ENCODE peak calls at places on chromosomes 7 and 10, in eight cellular contexts. V, Y, D, E, P, R, G and B are unnamed samples.

GRCh38 chr10:11798862-11799735 is 24.1 kb upstream of the PROSER2 start:
- DNase-seq in V (no peak), Y (no peak), D (peak), E (no peak), P (peak), R (no peak), G (no peak), B (no peak)

GRCh38 chr7:6392712-6393666 is 54.8 kb downstream of the DAGLB start:
- DNase-seq in V (no peak), Y (no peak), D (peak), E (peak), P (no peak), R (no peak), G (peak), B (peak)

GRCh38 chr10:112756118-112756512 is 193.9 kb upstream of the TCF7L2 start:
- DNase-seq in V (no peak), Y (no peak), D (no peak), E (no peak), P (no peak), R (no peak), G (no peak), B (no peak)

GRCh38 chr10:74292871-74293427 is 141.9 kb downstream of the ADK start:
- DNase-seq in V (peak), Y (no peak), D (peak), E (peak), P (no peak), R (no peak), G (no peak), B (no peak)

GRCh38 chr7:48366096-48366495 is 194.8 kb downstream of the ABCA13 start:
- DNase-seq in V (no peak), Y (no peak), D (no peak), E (peak), P (no peak), R (no peak), G (no peak), B (no peak)

GRCh38 chr7:42511027-42511426 is 274.0 kb upstream of the GLI3 start:
- DNase-seq in V (no peak), Y (no peak), D (peak), E (peak), P (no peak), R (no peak), G (no peak), B (no peak)

GRCh38 chr10:21257191-21257590 is 268.3 kb downstream of the SKIDA1 start:
- DNase-seq in V (no peak), Y (no peak), D (no peak), E (no peak), P (no peak), R (no peak), G (no peak), B (no peak)

GRCh38 chr10:78470267-78471103 is 436.8 kb downstream of the RPS24 start:
- DNase-seq in V (no peak), Y (no peak), D (no peak), E (peak), P (no peak), R (no peak), G (no peak), B (peak)

GRCh38 chr10:74502963-74503608 is 323.3 kb upstream of the KAT6B start:
- DNase-seq in V (peak), Y (no peak), D (peak), E (peak), P (no peak), R (no peak), G (no peak), B (no peak)

GRCh38 chr10:22824984-22825383 is 102.9 kb upstream of the ARMC3 start:
- DNase-seq in V (no peak), Y (no peak), D (no peak), E (peak), P (no peak), R (no peak), G (no peak), B (no peak)

GRCh38 chr7:29194206-29194593 is 375 bp upstream of the CHN2 start:
- DNase-seq in V (no peak), Y (no peak), D (peak), E (peak), P (peak), R (peak), G (peak), B (peak)

GRCh38 chr10:129932182-129932581 is 31.9 kb downstream of the EBF3 start:
- DNase-seq in V (no peak), Y (no peak), D (no peak), E (no peak), P (no peak), R (no peak), G (no peak), B (no peak)

GRCh38 chr10:129927351-129928120 is 36.5 kb downstream of the EBF3 start:
- DNase-seq in V (no peak), Y (no peak), D (no peak), E (no peak), P (no peak), R (no peak), G (no peak), B (no peak)

GRCh38 chr10:129926066-129927055 is 37.7 kb downstream of the EBF3 start:
- DNase-seq in V (no peak), Y (no peak), D (no peak), E (no peak), P (no peak), R (no peak), G (no peak), B (no peak)

GRCh38 chr10:129932996-129933395 is 31.1 kb downstream of the EBF3 start:
- DNase-seq in V (no peak), Y (no peak), D (no peak), E (no peak), P (no peak), R (no peak), G (no peak), B (no peak)

GRCh38 chr10:129929343-129930297 is 34.5 kb downstream of the EBF3 start:
- DNase-seq in V (no peak), Y (no peak), D (no peak), E (no peak), P (peak), R (no peak), G (no peak), B (no peak)
- TF ChIP-seq CTCF in V (no peak), Y (no peak), D (peak), E (no peak), P (peak), R (no peak), G (no peak), B (peak)

DNA sequence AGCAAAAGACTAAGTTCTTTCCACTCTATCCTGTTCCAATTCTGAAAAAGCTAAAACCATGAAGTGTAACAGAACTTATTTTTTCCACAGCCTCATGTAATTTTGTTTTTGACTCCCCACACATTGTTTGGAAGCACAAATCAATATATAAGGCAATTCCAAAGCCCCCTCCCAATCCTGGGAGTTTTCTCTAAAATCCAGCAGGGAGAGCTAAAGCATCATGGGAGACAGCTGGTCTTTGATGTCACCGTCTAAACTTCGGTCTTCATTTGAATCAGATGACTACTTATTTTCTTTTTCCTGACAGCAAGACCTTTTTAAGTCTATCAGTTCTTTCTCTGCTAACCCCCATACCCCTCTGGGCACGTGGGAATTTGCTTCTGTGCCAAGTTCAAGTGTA is 33.3 kb upstream of the PON1 start:
- DNase-seq in V (no peak), Y (no peak), D (peak), E (no peak), P (no peak), R (no peak), G (no peak), B (no peak)
- TF ChIP-seq CTCF in V (no peak), Y (no peak), D (peak), E (peak), P (peak), R (no peak), G (no peak), B (peak)

DNA sequence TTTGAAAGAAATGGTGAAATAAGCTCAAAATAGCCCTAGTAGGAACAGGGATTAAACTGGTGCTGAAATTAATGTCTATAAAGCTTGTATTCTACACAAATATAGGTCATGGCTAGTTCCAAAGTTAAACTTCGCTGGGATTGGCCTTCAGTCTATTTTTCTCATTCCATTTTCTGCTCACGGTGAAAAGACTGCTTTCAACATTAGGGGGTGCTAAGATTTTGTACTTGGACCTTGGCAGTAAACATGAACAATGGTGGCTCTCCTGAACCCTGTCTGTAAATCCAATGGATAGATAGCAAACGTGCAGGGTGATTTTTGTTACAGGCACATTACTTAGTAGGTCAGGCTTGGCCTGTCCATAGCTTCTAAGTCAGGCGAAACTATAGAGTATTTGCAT is 36.0 kb upstream of the RSU1 start:
- DNase-seq in V (no peak), Y (no peak), D (peak), E (peak), P (no peak), R (no peak), G (peak), B (no peak)
- TF ChIP-seq CTCF in V (peak), Y (peak), D (peak), E (peak), P (no peak), R (no peak), G (peak), B (peak)

DNA sequence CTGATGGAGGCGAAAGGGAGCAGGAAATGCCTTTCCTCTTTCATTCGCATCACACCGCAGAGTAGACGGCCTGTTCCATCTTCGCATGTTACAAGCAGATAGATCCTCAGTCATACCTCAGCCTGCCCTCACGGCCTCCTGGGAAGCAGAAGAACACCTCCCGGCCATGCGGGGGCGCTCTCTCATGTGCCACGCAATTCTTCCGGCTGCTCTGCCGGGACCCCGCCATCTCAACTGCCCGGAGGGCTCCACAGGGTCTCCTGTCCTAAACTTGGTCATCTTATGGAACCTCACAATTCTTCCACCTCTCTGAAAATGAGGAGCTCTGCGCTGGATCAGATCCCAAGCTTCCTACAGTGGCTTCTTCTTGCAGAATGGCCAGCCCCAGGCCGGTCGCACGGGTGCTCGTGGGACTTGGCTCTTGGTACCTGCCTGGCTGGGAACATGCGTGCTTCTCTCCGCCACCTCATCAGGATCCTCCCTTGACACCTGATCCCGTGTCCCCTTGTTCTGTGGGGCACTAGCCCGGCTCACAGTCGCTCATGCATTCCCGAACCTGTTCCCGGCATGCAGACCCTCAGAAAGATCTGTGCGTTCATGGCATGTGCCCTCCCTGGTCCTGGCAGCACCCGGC is 262.8 kb upstream of the SHH start:
- DNase-seq in V (no peak), Y (no peak), D (no peak), E (no peak), P (no peak), R (no peak), G (no peak), B (peak)
- TF ChIP-seq CTCF in V (no peak), Y (no peak), D (no peak), E (no peak), P (no peak), R (no peak), G (no peak), B (no peak)

DNA sequence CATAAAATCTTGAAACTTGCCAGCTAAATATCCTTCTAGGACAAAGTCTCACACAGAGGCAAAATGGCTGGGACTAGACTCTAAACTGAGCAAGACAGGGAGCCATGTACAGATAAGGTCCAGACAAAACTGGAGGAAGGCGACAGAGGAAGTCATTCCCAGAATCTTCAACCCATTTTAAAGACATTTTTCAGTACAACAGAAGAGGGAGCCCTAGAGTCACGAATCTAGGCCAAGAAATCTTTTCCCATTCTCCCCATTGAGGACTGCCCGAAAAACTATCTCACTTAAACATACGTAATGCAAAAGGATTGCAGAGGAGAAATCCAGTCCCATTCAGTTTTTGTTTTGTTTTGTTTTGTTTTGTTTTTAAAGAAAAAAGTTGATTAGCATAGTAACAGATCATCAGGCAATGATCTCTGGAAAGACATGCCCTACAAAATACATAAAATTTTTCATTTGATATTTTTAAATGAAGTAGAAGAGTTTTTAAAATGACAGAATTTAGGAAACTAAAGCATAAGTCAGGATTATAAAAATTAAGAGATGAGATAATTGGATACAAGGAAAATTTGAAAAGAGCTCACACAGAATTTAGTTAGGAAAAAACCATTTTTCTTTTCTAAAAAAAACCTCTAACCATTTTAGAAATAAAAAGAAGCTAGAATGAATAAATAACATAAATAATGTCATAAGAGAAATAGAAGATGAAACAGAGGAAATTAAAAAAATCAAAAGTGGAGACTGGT is 16.9 kb upstream of the PRF1 start:
- DNase-seq in V (no peak), Y (peak), D (peak), E (peak), P (no peak), R (no peak), G (no peak), B (no peak)
- TF ChIP-seq CTCF in V (peak), Y (no peak), D (peak), E (peak), P (peak), R (peak), G (no peak), B (peak)